ENCODE peak calls at places on chromosomes 12 and 14, in nine cellular contexts. L is activated CD8-positive, alpha-beta memory T cell treated with anti-CD3 and anti-CD28 coated beads, Interleukin-2, amount 50 U/mL, for 4 hours; U is anterior cingulate cortex; Q is NCI-H510A treated with DMSO at 0.1 percent for 48 hours; I is stimulated activated CD8-positive, alpha-beta memory T cell treated with anti-CD3 and anti-CD28 coated beads, Interleukin-12 subunit alpha, Interleukin-12 subunit beta, amount 100 ng/mL, for 1 hour; G is pancreas; C is activated CD4-positive, alpha-beta T cell treated with anti-CD3 and anti-CD28 coated beads, Interleukin-2, amount 50 U/mL, for 1 hour; F is NCI-H1092 treated with DMSO at 0.1 percent for 48 hours; B is endothelial cell. N is an unnamed sample.

GRCh38 chr12:57315681-57316080 is 64.7 kb upstream of the STAC3 start:
- DNase-seq in L (no peak), U (no peak), Q (no peak), I (no peak), G (no peak), C (no peak), F (no peak), B (no peak), N (no peak)

GRCh38 chr12:7130537-7130790 is 293 bp downstream of the CLSTN3 start:
- DNase-seq in L (no peak), U (no peak), Q (no peak), I (no peak), G (no peak), C (no peak), F (no peak), B (no peak), N (no peak)

GRCh38 chr14:99757331-99758070 is 35.7 kb upstream of the EML1 start:
- DNase-seq in L (no peak), U (no peak), Q (no peak), I (no peak), G (no peak), C (no peak), F (no peak), B (no peak), N (peak)

GRCh38 chr12:100279612-100280244 is 12.8 kb downstream of the SCYL2 start:
- DNase-seq in L (no peak), U (no peak), Q (no peak), I (no peak), G (no peak), C (no peak), F (no peak), B (no peak), N (no peak)

GRCh38 chr14:32399920-32400319 is 70.8 kb downstream of the AKAP6 start:
- DNase-seq in L (no peak), U (no peak), Q (no peak), I (no peak), G (no peak), C (no peak), F (no peak), B (no peak), N (no peak)

GRCh38 chr14:104657114-104657524 is 32.3 kb upstream of the INF2 start:
- DNase-seq in L (no peak), U (peak), Q (no peak), I (no peak), G (no peak), C (no peak), F (no peak), B (no peak), N (peak)

GRCh38 chr12:93877446-93877845 is 200.3 kb downstream of the CRADD start:
- DNase-seq in L (no peak), U (no peak), Q (no peak), I (no peak), G (no peak), C (no peak), F (no peak), B (no peak), N (no peak)

GRCh38 chr12:1594045-1594294 is 411 bp downstream of the FBXL14 start:
- DNase-seq in L (no peak), U (peak), Q (peak), I (peak), G (no peak), C (no peak), F (peak), B (no peak), N (peak)

GRCh38 chr14:65153101-65153500 is 50.8 kb upstream of the MAX start:
- DNase-seq in L (no peak), U (no peak), Q (peak), I (no peak), G (no peak), C (no peak), F (no peak), B (no peak), N (no peak)

GRCh38 chr12:70982991-70983390 is 62.5 kb upstream of the PTPRR start:
- DNase-seq in L (no peak), U (no peak), Q (no peak), I (no peak), G (no peak), C (no peak), F (no peak), B (no peak), N (no peak)

GRCh38 chr14:31269599-31270195 is 62.1 kb upstream of the HECTD1 start:
- DNase-seq in L (no peak), U (no peak), Q (no peak), I (no peak), G (no peak), C (no peak), F (no peak), B (no peak), N (no peak)

GRCh38 chr12:108635201-108635996 is 1.7 kb upstream of the SELPLG start:
- DNase-seq in L (peak), U (no peak), Q (peak), I (no peak), G (no peak), C (no peak), F (no peak), B (no peak), N (no peak)

GRCh38 chr12:1591029-1591428 is 3.4 kb downstream of the FBXL14 start:
- DNase-seq in L (peak), U (no peak), Q (peak), I (no peak), G (no peak), C (peak), F (no peak), B (no peak), N (no peak)

GRCh38 chr12:49644620-49644994 is 21.2 kb downstream of the PRPF40B start:
- DNase-seq in L (peak), U (peak), Q (peak), I (peak), G (peak), C (peak), F (peak), B (peak), N (peak)

GRCh38 chr14:43258396-43258795 is 1248.7 kb downstream of the FSCB start:
- DNase-seq in L (no peak), U (no peak), Q (no peak), I (no peak), G (no peak), C (no peak), F (no peak), B (no peak), N (no peak)

GRCh38 chr12:113862570-113863454 is 103.3 kb downstream of the RBM19 start:
- DNase-seq in L (no peak), U (no peak), Q (no peak), I (no peak), G (no peak), C (no peak), F (no peak), B (no peak), N (no peak)

GRCh38 chr12:109709401-109710278 is 4.0 kb upstream of the FAM222A start:
- DNase-seq in L (no peak), U (no peak), Q (no peak), I (no peak), G (no peak), C (no peak), F (no peak), B (no peak), N (no peak)

GRCh38 chr12:117092511-117092780 is 6.8 kb downstream of the TESC start:
- DNase-seq in L (no peak), U (no peak), Q (no peak), I (no peak), G (no peak), C (no peak), F (no peak), B (no peak), N (no peak)

GRCh38 chr14:24135834-24136683 is at the start of gene PSME1:
- DNase-seq in L (peak), U (peak), Q (peak), I (peak), G (peak), C (peak), F (peak), B (peak), N (peak)

GRCh38 chr12:111314949-111315539 is 53.9 kb downstream of the PHETA1 start:
- DNase-seq in L (no peak), U (no peak), Q (no peak), I (no peak), G (no peak), C (no peak), F (no peak), B (no peak), N (no peak)

GRCh38 chr12:12214635-12215131 is 52.2 kb downstream of the LRP6 start:
- DNase-seq in L (no peak), U (no peak), Q (no peak), I (no peak), G (no peak), C (no peak), F (no peak), B (no peak), N (no peak)

GRCh38 chr12:58640314-58640713 is 280.0 kb downstream of the LRIG3 start:
- DNase-seq in L (no peak), U (no peak), Q (no peak), I (no peak), G (no peak), C (no peak), F (no peak), B (no peak), N (no peak)

GRCh38 chr14:52283099-52283498 is 15.6 kb downstream of the PTGDR start:
- DNase-seq in L (no peak), U (no peak), Q (no peak), I (no peak), G (no peak), C (no peak), F (no peak), B (no peak), N (no peak)

GRCh38 chr14:98956616-98957015 is 315.4 kb downstream of the BCL11B start:
- DNase-seq in L (no peak), U (no peak), Q (no peak), I (no peak), G (no peak), C (no peak), F (no peak), B (no peak), N (no peak)

GRCh38 chr14:103194256-103195045 is 71.2 kb downstream of the TNFAIP2 start:
- DNase-seq in L (no peak), U (no peak), Q (no peak), I (no peak), G (no peak), C (no peak), F (no peak), B (no peak), N (no peak)

GRCh38 chr12:129401572-129401971 is 502.3 kb downstream of the TMEM132D start:
- DNase-seq in L (no peak), U (no peak), Q (no peak), I (no peak), G (no peak), C (no peak), F (no peak), B (no peak), N (no peak)

GRCh38 chr14:31251028-31251958 is 43.7 kb upstream of the HECTD1 start:
- DNase-seq in L (no peak), U (no peak), Q (no peak), I (no peak), G (no peak), C (no peak), F (no peak), B (no peak), N (no peak)

GRCh38 chr12:121513464-121514183 is 67.2 kb downstream of the KDM2B start:
- DNase-seq in L (peak), U (peak), Q (peak), I (no peak), G (no peak), C (no peak), F (no peak), B (no peak), N (no peak)

GRCh38 chr12:47860873-47861272 is 41.2 kb upstream of the HDAC7 start:
- DNase-seq in L (no peak), U (no peak), Q (no peak), I (no peak), G (no peak), C (no peak), F (no peak), B (no peak), N (no peak)

GRCh38 chr12:21697829-21698630 is 40.4 kb upstream of the LDHB start:
- DNase-seq in L (no peak), U (no peak), Q (peak), I (no peak), G (no peak), C (no peak), F (peak), B (no peak), N (no peak)

GRCh38 chr12:75816892-75817291 is 214.7 kb downstream of the PHLDA1 start:
- DNase-seq in L (no peak), U (no peak), Q (no peak), I (no peak), G (no peak), C (no peak), F (peak), B (no peak), N (no peak)

GRCh38 chr12:49264466-49264872 is 413 bp upstream of the TUBA1C start:
- DNase-seq in L (peak), U (no peak), Q (peak), I (peak), G (peak), C (peak), F (no peak), B (peak), N (no peak)

GRCh38 chr14:51650721-51651387 is 856 bp upstream of the FRMD6 start:
- DNase-seq in L (no peak), U (no peak), Q (peak), I (no peak), G (peak), C (no peak), F (no peak), B (peak), N (no peak)

GRCh38 chr12:47992776-47993175 is 11.5 kb downstream of the COL2A1 start:
- DNase-seq in L (peak), U (no peak), Q (no peak), I (no peak), G (no peak), C (no peak), F (no peak), B (no peak), N (peak)

GRCh38 chr14:22381751-22382150 is 207.3 kb downstream of the DAD1 start:
- DNase-seq in L (no peak), U (no peak), Q (no peak), I (no peak), G (no peak), C (no peak), F (no peak), B (no peak), N (no peak)

GRCh38 chr12:13367973-13368372 is 171.4 kb downstream of the EMP1 start:
- DNase-seq in L (no peak), U (peak), Q (no peak), I (no peak), G (no peak), C (no peak), F (peak), B (no peak), N (no peak)

N was measured in posterior vena cava.